ENCODE peak calls at places on chromosomes 13 and 19, in four cellular contexts. One of them, this sample, is unnamed.
A peak's percentile ranks its signal among the peaks of the same experiment; 100 is the strongest.

GRCh38 chr13:82330499-82330898 is 1551.8 kb downstream of the SLITRK1 start:
- DNase-seq in lower leg skin: no peak
- DNase-seq in heart right ventricle: no peak
- DNase-seq in psoas muscle: no peak
- DNase-seq in this sample: peak; percentile 5

GRCh38 chr19:18470153-18470552 is 32.2 kb upstream of the ISYNA1 start:
- DNase-seq in heart right ventricle: peak; percentile 43
- DNase-seq in psoas muscle: no peak
- DNase-seq in lower leg skin: no peak
- DNase-seq in this sample: peak; percentile 62

GRCh38 chr19:42095142-42095813 is 19.3 kb downstream of the ZNF574 start:
- DNase-seq in lower leg skin: no peak
- DNase-seq in psoas muscle: peak; percentile 24
- DNase-seq in heart right ventricle: no peak
- DNase-seq in this sample: no peak

GRCh38 chr13:41061914-41062837 is 867 bp downstream of the WBP4 start:
- DNase-seq in heart right ventricle: no peak
- DNase-seq in psoas muscle: no peak
- DNase-seq in lower leg skin: no peak
- DNase-seq in this sample: no peak

GRCh38 chr13:99875391-99875790 is 96.2 kb downstream of the ZIC5 start:
- DNase-seq in heart right ventricle: no peak
- DNase-seq in psoas muscle: no peak
- DNase-seq in lower leg skin: no peak
- DNase-seq in this sample: no peak

GRCh38 chr13:94090773-94091172 is 388.7 kb downstream of the DCT start:
- DNase-seq in psoas muscle: no peak
- DNase-seq in heart right ventricle: no peak
- DNase-seq in lower leg skin: no peak
- DNase-seq in this sample: no peak

GRCh38 chr19:50546527-50547221 is 21.6 kb downstream of the LRRC4B start:
- DNase-seq in lower leg skin: no peak
- DNase-seq in heart right ventricle: no peak
- DNase-seq in psoas muscle: no peak
- DNase-seq in this sample: no peak

GRCh38 chr13:24279267-24279666 is 30.1 kb upstream of the C1QTNF9 start:
- DNase-seq in psoas muscle: no peak
- DNase-seq in lower leg skin: no peak
- DNase-seq in heart right ventricle: no peak
- DNase-seq in this sample: no peak

GRCh38 chr19:38644719-38645118 is 2.7 kb upstream of the ACTN4 start:
- DNase-seq in psoas muscle: no peak
- DNase-seq in lower leg skin: no peak
- DNase-seq in heart right ventricle: no peak
- DNase-seq in this sample: no peak

GRCh38 chr19:54108496-54108895 is 5.8 kb downstream of the NDUFA3 start:
- DNase-seq in psoas muscle: no peak
- DNase-seq in lower leg skin: no peak
- DNase-seq in heart right ventricle: no peak
- DNase-seq in this sample: no peak

GRCh38 chr13:106063591-106064308 is 471.7 kb downstream of the EFNB2 start:
- DNase-seq in heart right ventricle: no peak
- DNase-seq in lower leg skin: no peak
- DNase-seq in psoas muscle: no peak
- DNase-seq in this sample: no peak

GRCh38 chr19:1119475-1120217 is 15.9 kb downstream of the GPX4 start:
- DNase-seq in heart right ventricle: no peak
- DNase-seq in lower leg skin: no peak
- DNase-seq in psoas muscle: peak; percentile 50
- DNase-seq in this sample: no peak

GRCh38 chr13:112953591-112954487 is 15.2 kb upstream of the MCF2L start:
- DNase-seq in lower leg skin: no peak
- DNase-seq in heart right ventricle: no peak
- DNase-seq in psoas muscle: no peak
- DNase-seq in this sample: no peak

GRCh38 chr13:108657520-108657919 is 28.1 kb downstream of the MYO16 start:
- DNase-seq in heart right ventricle: no peak
- DNase-seq in psoas muscle: no peak
- DNase-seq in lower leg skin: no peak
- DNase-seq in this sample: no peak

GRCh38 chr19:16628984-16629691 is 1.1 kb upstream of the MED26 start:
- DNase-seq in heart right ventricle: no peak
- DNase-seq in lower leg skin: peak; percentile 42
- DNase-seq in psoas muscle: peak; percentile 51
- DNase-seq in this sample: no peak

GRCh38 chr19:16323532-16323931 is 1.1 kb upstream of the KLF2 start:
- DNase-seq in lower leg skin: no peak
- DNase-seq in heart right ventricle: no peak
- DNase-seq in psoas muscle: no peak
- DNase-seq in this sample: no peak

GRCh38 chr19:3836887-3837286 is 32.0 kb downstream of the ZFR2 start:
- DNase-seq in heart right ventricle: no peak
- DNase-seq in psoas muscle: no peak
- DNase-seq in lower leg skin: no peak
- DNase-seq in this sample: no peak

GRCh38 chr19:6041991-6042421 is 64.1 kb upstream of the RANBP3 start:
- DNase-seq in psoas muscle: no peak
- DNase-seq in lower leg skin: no peak
- DNase-seq in heart right ventricle: no peak
- DNase-seq in this sample: no peak

GRCh38 chr13:23515116-23515515 is 55.1 kb upstream of the TNFRSF19 start:
- DNase-seq in heart right ventricle: no peak
- DNase-seq in lower leg skin: no peak
- DNase-seq in psoas muscle: no peak
- DNase-seq in this sample: no peak

GRCh38 chr13:28483313-28483931 is 11.5 kb downstream of the FLT1 start:
- DNase-seq in heart right ventricle: no peak
- DNase-seq in lower leg skin: no peak
- DNase-seq in psoas muscle: no peak
- DNase-seq in this sample: no peak

GRCh38 chr13:27245610-27246009 is 5.7 kb upstream of the RPL21 start:
- DNase-seq in heart right ventricle: no peak
- DNase-seq in psoas muscle: no peak
- DNase-seq in lower leg skin: no peak
- DNase-seq in this sample: no peak

GRCh38 chr13:32587774-32588165 is 1.5 kb downstream of the PDS5B start:
- DNase-seq in heart right ventricle: no peak
- DNase-seq in lower leg skin: no peak
- DNase-seq in psoas muscle: no peak
- DNase-seq in this sample: no peak

GRCh38 chr19:7970716-7971448 is 27.4 kb upstream of the TIMM44 start:
- DNase-seq in psoas muscle: peak; percentile 65
- DNase-seq in heart right ventricle: no peak
- DNase-seq in lower leg skin: no peak
- DNase-seq in this sample: peak; percentile 60

GRCh38 chr19:13016628-13017305 is 21.5 kb downstream of the NFIX start:
- DNase-seq in heart right ventricle: no peak
- DNase-seq in psoas muscle: no peak
- DNase-seq in lower leg skin: no peak
- DNase-seq in this sample: no peak

GRCh38 chr13:112522578-112522977 is 65.4 kb downstream of the TUBGCP3 start:
- DNase-seq in lower leg skin: no peak
- DNase-seq in heart right ventricle: no peak
- DNase-seq in psoas muscle: no peak
- DNase-seq in this sample: no peak

GRCh38 chr19:37874784-37875183 is 31.6 kb downstream of the WDR87 start:
- DNase-seq in lower leg skin: no peak
- DNase-seq in psoas muscle: no peak
- DNase-seq in heart right ventricle: no peak
- DNase-seq in this sample: no peak

GRCh38 chr19:55677572-55678028 is 2.6 kb downstream of the EPN1 start:
- DNase-seq in psoas muscle: no peak
- DNase-seq in heart right ventricle: no peak
- DNase-seq in lower leg skin: no peak
- DNase-seq in this sample: no peak

GRCh38 chr19:55674841-55675660 is at the start of gene EPN1:
- DNase-seq in psoas muscle: peak; percentile 99
- DNase-seq in heart right ventricle: peak; percentile 98
- DNase-seq in lower leg skin: peak; percentile 95
- DNase-seq in this sample: peak; percentile 99

GRCh38 chr19:55676889-55677505 is 2.0 kb downstream of the EPN1 start:
- DNase-seq in psoas muscle: no peak
- DNase-seq in heart right ventricle: no peak
- DNase-seq in lower leg skin: no peak
- DNase-seq in this sample: no peak

GRCh38 chr19:55675661-55676354 is 782 bp downstream of the EPN1 start:
- DNase-seq in heart right ventricle: no peak
- DNase-seq in psoas muscle: peak; percentile 27
- DNase-seq in lower leg skin: no peak
- DNase-seq in this sample: no peak

GRCh38 chr19:55676384-55676783 is 1.4 kb downstream of the EPN1 start:
- DNase-seq in psoas muscle: peak; percentile 47
- DNase-seq in lower leg skin: no peak
- DNase-seq in heart right ventricle: no peak
- DNase-seq in this sample: no peak
- TF ChIP-seq CTCF in psoas muscle: no peak
- TF ChIP-seq CTCF in lower leg skin: no peak
- TF ChIP-seq CTCF in heart right ventricle: peak; percentile 20
- TF ChIP-seq CTCF in this sample: no peak

DNA sequence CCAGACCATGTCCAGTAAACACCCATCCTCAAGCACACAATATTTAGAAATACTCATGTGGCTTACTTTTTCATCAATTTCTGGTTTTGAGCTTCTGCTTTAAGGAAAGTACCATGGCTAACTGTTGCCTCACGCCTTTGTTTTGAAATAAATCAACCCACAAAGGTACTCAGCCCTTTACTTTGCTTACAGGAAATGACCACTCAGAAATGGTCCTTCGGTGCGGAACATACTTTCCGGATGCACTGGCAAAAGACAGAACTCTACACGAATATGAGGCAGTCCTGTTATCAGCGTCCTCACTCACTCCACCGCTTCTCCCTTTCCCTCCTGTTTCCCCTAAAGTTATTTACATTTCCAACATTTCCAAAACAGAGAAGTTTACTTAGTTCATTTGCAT is 10.4 kb downstream of the FPR2 start:
- DNase-seq in psoas muscle: no peak
- DNase-seq in heart right ventricle: no peak
- DNase-seq in lower leg skin: no peak
- DNase-seq in this sample: peak; percentile 26
- TF ChIP-seq CTCF in psoas muscle: no peak
- TF ChIP-seq CTCF in heart right ventricle: no peak
- TF ChIP-seq CTCF in lower leg skin: no peak
- TF ChIP-seq CTCF in this sample: no peak

DNA sequence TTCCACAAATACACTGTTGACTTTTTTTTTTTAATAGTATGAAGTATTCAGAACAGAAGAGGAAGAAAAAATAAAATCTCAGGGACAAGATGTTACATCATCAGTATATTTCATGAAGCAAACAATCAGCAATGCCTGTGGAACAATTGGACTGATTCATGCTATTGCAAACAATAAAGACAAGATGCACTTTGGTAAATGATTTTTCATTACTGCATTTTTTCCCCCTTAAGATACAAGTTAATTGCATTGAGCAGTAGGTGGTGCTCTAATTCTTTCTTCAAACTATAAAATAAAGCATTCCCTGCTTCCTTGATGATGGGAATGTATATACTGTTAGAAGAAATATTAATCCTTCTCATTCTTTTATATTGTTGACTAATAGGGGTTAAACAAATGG is 17.1 kb downstream of the UCHL3 start:
- DNase-seq in psoas muscle: no peak
- DNase-seq in heart right ventricle: no peak
- DNase-seq in lower leg skin: no peak
- DNase-seq in this sample: no peak
- TF ChIP-seq CTCF in psoas muscle: peak; percentile 24
- TF ChIP-seq CTCF in heart right ventricle: peak; percentile 43
- TF ChIP-seq CTCF in lower leg skin: no peak
- TF ChIP-seq CTCF in this sample: peak; percentile 52

GRCh38 chr19:34888091-34888490 is 38.6 kb upstream of the ZNF30 start:
- DNase-seq in heart right ventricle: no peak
- DNase-seq in lower leg skin: no peak
- DNase-seq in psoas muscle: no peak
- DNase-seq in this sample: no peak
- TF ChIP-seq CTCF in heart right ventricle: no peak
- TF ChIP-seq CTCF in lower leg skin: no peak
- TF ChIP-seq CTCF in psoas muscle: no peak
- TF ChIP-seq CTCF in this sample: no peak

This sample was measured in GM10248.